ENCODE peak calls at places on chromosomes 12 and 14, in seven cellular contexts. A is body of pancreas, L is lower leg skin, X is IMR-90, I is testis, Z is K562, M is esophagus squamous epithelium. B is an unnamed sample.

GRCh38 chr12:103680591-103681065 is 93.6 kb downstream of the STAB2 start:
- DNase-seq in X (peak; percentile 4), Z (peak; percentile 23), I (peak; percentile 36), L (no peak), A (peak; percentile 15), M (no peak), B (no peak)

GRCh38 chr12:31897791-31898503 is 61.3 kb upstream of the RESF1 start:
- DNase-seq in A (peak; percentile 50), Z (peak; percentile 72), I (peak; percentile 69), M (no peak), L (no peak), X (no peak), B (peak; percentile 75)

GRCh38 chr12:104121001-104121400 is 17.0 kb downstream of the NFYB start:
- DNase-seq in I (no peak), M (no peak), Z (no peak), A (no peak), L (no peak), X (peak; percentile 78), B (no peak)

GRCh38 chr12:92553389-92553788 is 149.4 kb upstream of the PLEKHG7 start:
- DNase-seq in L (peak; percentile 65), X (no peak), I (peak; percentile 46), A (peak; percentile 55), Z (no peak), M (no peak), B (peak; percentile 75)

GRCh38 chr14:74945261-74945851 is 10.0 kb downstream of the PGF start:
- DNase-seq in A (peak; percentile 50), L (no peak), Z (peak; percentile 79), I (peak; percentile 60), X (no peak), M (no peak), B (no peak)

GRCh38 chr12:94805749-94806148 is 155.4 kb upstream of the TMCC3 start:
- DNase-seq in L (no peak), I (no peak), Z (no peak), M (no peak), X (peak; percentile 43), A (no peak), B (no peak)

GRCh38 chr14:66974397-66975025 is 214.7 kb upstream of the GARIN2 start:
- DNase-seq in X (peak; percentile 4), L (no peak), A (no peak), I (no peak), Z (no peak), M (no peak), B (no peak)

GRCh38 chr12:115354476-115354890 is 670.5 kb upstream of the TBX3 start:
- DNase-seq in L (no peak), M (no peak), Z (no peak), A (no peak), I (no peak), X (peak; percentile 16), B (no peak)

GRCh38 chr12:106078358-106079025 is 60.3 kb downstream of the NUAK1 start:
- DNase-seq in Z (no peak), X (peak; percentile 64), I (no peak), L (no peak), A (peak; percentile 26), M (no peak), B (no peak)

GRCh38 chr14:50924848-50925247 is 19.4 kb downstream of the PYGL start:
- DNase-seq in L (no peak), I (no peak), A (no peak), X (no peak), Z (no peak), M (no peak), B (no peak)

GRCh38 chr12:22684526-22685118 is 59.7 kb downstream of the ETNK1 start:
- DNase-seq in M (no peak), L (no peak), X (peak; percentile 59), I (no peak), A (no peak), Z (no peak), B (no peak)

GRCh38 chr14:65962952-65963351 is 523.2 kb upstream of the CCDC196 start:
- DNase-seq in Z (no peak), M (no peak), A (no peak), L (no peak), X (no peak), I (no peak), B (no peak)

GRCh38 chr14:76810953-76811400 is 1.7 kb downstream of the ANGEL1 start:
- DNase-seq in X (peak; percentile 34), A (peak; percentile 35), L (no peak), Z (peak; percentile 18), I (peak; percentile 64), M (no peak), B (no peak)

GRCh38 chr12:49671051-49671765 is 36.0 kb downstream of the FMNL3 start:
- DNase-seq in M (no peak), X (no peak), A (no peak), L (no peak), Z (no peak), I (peak; percentile 38), B (peak; percentile 88)

GRCh38 chr12:51214895-51215294 is 3.0 kb downstream of the POU6F1 start:
- DNase-seq in A (no peak), Z (no peak), X (no peak), I (no peak), M (no peak), L (no peak), B (no peak)

GRCh38 chr12:129193263-129193871 is 340.1 kb downstream of the GLT1D1 start:
- DNase-seq in Z (peak; percentile 57), X (no peak), L (no peak), M (no peak), A (no peak), I (peak; percentile 61), B (no peak)

GRCh38 chr12:3122841-3123678 is 45.9 kb downstream of the TSPAN9 start:
- DNase-seq in Z (no peak), A (peak; percentile 38), I (no peak), X (peak; percentile 75), L (no peak), M (no peak), B (peak; percentile 85)

GRCh38 chr14:48398675-48399282 is 723.4 kb upstream of the MDGA2 start:
- DNase-seq in I (peak; percentile 38), A (peak; percentile 12), M (no peak), Z (peak; percentile 5), X (peak; percentile 47), L (no peak), B (no peak)

GRCh38 chr12:126708492-126708896 is 1558.5 kb upstream of the TMEM132C start:
- DNase-seq in Z (no peak), X (no peak), I (no peak), L (no peak), A (no peak), M (no peak), B (no peak)

GRCh38 chr12:8629486-8630033 is 16.9 kb upstream of the AICDA start:
- DNase-seq in I (no peak), X (no peak), L (no peak), M (no peak), A (no peak), Z (no peak), B (no peak)

GRCh38 chr14:54568821-54569591 is 2.1 kb downstream of the SAMD4A start:
- DNase-seq in I (no peak), X (peak; percentile 59), A (no peak), L (peak; percentile 27), M (no peak), Z (no peak), B (no peak)

GRCh38 chr14:58738876-58739275 is 101.1 kb downstream of the DACT1 start:
- DNase-seq in X (no peak), M (no peak), L (no peak), A (no peak), Z (no peak), I (no peak), B (no peak)

GRCh38 chr14:56118611-56119181 is 485 bp downstream of the PELI2 start:
- DNase-seq in I (peak; percentile 43), X (no peak), A (peak; percentile 38), Z (no peak), M (no peak), L (no peak), B (peak; percentile 95)

GRCh38 chr12:98440165-98440581 is 75.2 kb upstream of the TMPO start:
- DNase-seq in Z (peak; percentile 87), X (peak; percentile 95), A (peak; percentile 89), M (no peak), I (peak; percentile 86), L (peak; percentile 79), B (no peak)

GRCh38 chr12:95203477-95203843 is 13.8 kb downstream of the FGD6 start:
- DNase-seq in X (no peak), Z (no peak), L (no peak), A (no peak), I (no peak), M (no peak), B (no peak)

GRCh38 chr14:30214014-30214413 is 286.4 kb upstream of the PRKD1 start:
- DNase-seq in M (no peak), I (no peak), X (peak; percentile 53), A (no peak), L (no peak), Z (no peak), B (no peak)

GRCh38 chr14:95319312-95320075 is at the start of gene CLMN:
- DNase-seq in M (no peak), I (peak; percentile 39), Z (peak; percentile 70), X (peak; percentile 4), A (peak; percentile 68), L (no peak), B (peak; percentile 89)
- TF ChIP-seq POLR2A in M (no peak), I (no peak), Z (no peak), X (no peak), A (peak; percentile 63), L (no peak), B (no peak)

DNA sequence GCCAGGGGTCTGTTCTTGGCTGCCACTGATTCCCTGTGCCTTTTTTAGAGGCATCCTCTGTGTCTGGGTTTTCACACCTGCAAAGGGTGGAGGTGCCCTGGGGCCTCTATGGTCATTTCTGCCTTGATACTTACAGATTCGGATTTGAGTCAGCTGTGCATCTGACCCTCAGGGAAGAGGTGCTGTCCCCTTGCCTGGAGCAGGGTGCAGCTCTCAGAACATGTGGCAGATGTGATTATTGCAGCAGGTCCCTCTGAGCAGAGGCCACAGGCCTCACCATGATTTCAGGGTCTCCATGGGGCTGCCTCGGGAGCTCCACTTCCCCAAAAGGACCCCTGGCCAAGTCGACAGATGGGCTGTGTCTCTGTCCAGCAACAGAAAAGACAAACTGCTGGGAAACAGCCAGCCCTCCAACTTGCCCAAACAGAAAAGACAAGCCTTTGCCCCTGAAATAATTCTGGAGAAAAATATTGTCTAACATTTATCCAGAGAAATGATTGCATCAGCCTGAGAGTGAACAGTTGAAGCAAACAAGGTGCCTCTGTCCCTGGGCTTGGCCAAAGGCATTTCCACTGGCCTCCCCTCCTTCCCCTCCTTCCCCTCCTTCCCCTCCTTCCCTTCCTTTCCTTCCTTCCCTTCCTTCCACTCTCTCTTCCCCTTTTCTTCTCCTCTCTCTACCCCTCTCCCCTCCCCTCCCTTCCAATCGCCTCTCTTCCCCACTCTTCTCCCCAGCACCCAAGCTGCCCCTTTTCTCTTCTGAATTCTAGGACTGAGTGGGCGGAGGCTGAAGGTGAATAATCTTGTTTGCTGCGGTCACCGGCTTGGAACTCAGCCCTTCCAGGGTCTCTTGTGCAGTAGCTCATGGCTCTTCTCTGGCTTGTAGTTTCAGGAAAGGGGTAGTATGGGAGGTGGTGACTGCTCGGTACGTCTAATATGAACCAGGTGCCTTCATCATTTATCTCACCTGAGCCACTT is 676 bp downstream of the SERPINA3 start:
- DNase-seq in I (peak; percentile 26), L (no peak), A (no peak), X (peak; percentile 28), M (no peak), Z (no peak), B (peak; percentile 29)
- TF ChIP-seq POLR2A in I (no peak), L (no peak), A (peak; percentile 8), X (no peak), M (no peak), Z (no peak), B (no peak)

GRCh38 chr12:108117163-108117849 is 11.8 kb upstream of the WSCD2 start:
- DNase-seq in X (no peak), M (no peak), L (no peak), I (no peak), Z (peak; percentile 91), A (no peak), B (no peak)
- TF ChIP-seq POLR2A in X (no peak), M (no peak), L (no peak), I (no peak), Z (peak; percentile 99), A (no peak), B (no peak)

GRCh38 chr12:54358945-54359761 is 5.1 kb downstream of the GPR84 start:
- DNase-seq in M (peak; percentile 85), A (peak; percentile 97), X (peak; percentile 100), Z (peak; percentile 98), L (peak; percentile 98), I (peak; percentile 98), B (peak; percentile 95)
- TF ChIP-seq POLR2A in M (no peak), A (peak; percentile 58), X (peak; percentile 56), Z (peak; percentile 70), L (no peak), I (no peak), B (no peak)